ENCODE peak calls at places on chromosomes 7 and 10, in eight cellular contexts. X is stomach, E is IMR-90, Z is heart left ventricle, Q is prostate gland, R is uterus, J is H1, H is ovary. D is an unnamed sample. For H3K27me3, the result is how much of the 10 kb centered on the place peaks cover.

GRCh38 chr7:48035967-48036478 is 680 bp downstream of the C7orf57 start:
- DNase-seq in X (no peak), E (peak), Z (no peak), Q (no peak), R (peak), J (no peak), H (peak), D (peak)

GRCh38 chr10:122689146-122689807 is 10.4 kb downstream of the C10orf120 start:
- DNase-seq in X (no peak), E (no peak), Z (no peak), Q (no peak), R (no peak), J (no peak), H (no peak), D (no peak)

GRCh38 chr10:91200314-91201212 is 19.9 kb upstream of the PCGF5 start:
- DNase-seq in X (no peak), E (no peak), Z (peak), Q (no peak), R (no peak), J (no peak), H (no peak), D (no peak)

GRCh38 chr10:80500572-80501380 is 36.9 kb upstream of the SH2D4B start:
- DNase-seq in X (peak), E (no peak), Z (peak), Q (no peak), R (no peak), J (no peak), H (peak), D (no peak)

GRCh38 chr7:51141451-51141971 is 175.1 kb downstream of the COBL start:
- DNase-seq in X (no peak), E (peak), Z (no peak), Q (no peak), R (no peak), J (peak), H (no peak), D (no peak)

GRCh38 chr10:47354162-47354561 is 6.0 kb downstream of the RBP3 start:
- DNase-seq in X (no peak), E (peak), Z (no peak), Q (no peak), R (no peak), J (no peak), H (no peak), D (no peak)

GRCh38 chr7:79353720-79354468 is 99.6 kb downstream of the MAGI2 start:
- DNase-seq in X (no peak), E (no peak), Z (no peak), Q (no peak), R (no peak), J (no peak), H (no peak), D (no peak)

GRCh38 chr10:127715782-127716378 is 21.1 kb upstream of the FOXI2 start:
- DNase-seq in X (no peak), E (no peak), Z (no peak), Q (no peak), R (no peak), J (no peak), H (no peak), D (no peak)

GRCh38 chr7:19107392-19108147 is 9.9 kb downstream of the TWIST1 start:
- DNase-seq in X (no peak), E (peak), Z (peak), Q (no peak), R (peak), J (peak), H (no peak), D (no peak)

GRCh38 chr7:35613150-35613549 is 81.8 kb downstream of the HERPUD2 start:
- DNase-seq in X (no peak), E (peak), Z (no peak), Q (no peak), R (no peak), J (no peak), H (no peak), D (no peak)

GRCh38 chr10:101225846-101226361 is 3.4 kb downstream of the LBX1 start:
- DNase-seq in X (no peak), E (no peak), Z (no peak), Q (no peak), R (no peak), J (no peak), H (no peak), D (no peak)

GRCh38 chr10:101223274-101224059 is 5.8 kb downstream of the LBX1 start:
- DNase-seq in X (no peak), E (no peak), Z (no peak), Q (no peak), R (no peak), J (peak), H (no peak), D (no peak)

GRCh38 chr10:101222683-101223273 is 6.5 kb downstream of the LBX1 start:
- DNase-seq in X (no peak), E (no peak), Z (no peak), Q (no peak), R (no peak), J (no peak), H (no peak), D (no peak)

GRCh38 chr10:101224910-101225823 is 4.1 kb downstream of the LBX1 start:
- DNase-seq in X (no peak), E (no peak), Z (no peak), Q (no peak), R (no peak), J (no peak), H (no peak), D (no peak)

DNA sequence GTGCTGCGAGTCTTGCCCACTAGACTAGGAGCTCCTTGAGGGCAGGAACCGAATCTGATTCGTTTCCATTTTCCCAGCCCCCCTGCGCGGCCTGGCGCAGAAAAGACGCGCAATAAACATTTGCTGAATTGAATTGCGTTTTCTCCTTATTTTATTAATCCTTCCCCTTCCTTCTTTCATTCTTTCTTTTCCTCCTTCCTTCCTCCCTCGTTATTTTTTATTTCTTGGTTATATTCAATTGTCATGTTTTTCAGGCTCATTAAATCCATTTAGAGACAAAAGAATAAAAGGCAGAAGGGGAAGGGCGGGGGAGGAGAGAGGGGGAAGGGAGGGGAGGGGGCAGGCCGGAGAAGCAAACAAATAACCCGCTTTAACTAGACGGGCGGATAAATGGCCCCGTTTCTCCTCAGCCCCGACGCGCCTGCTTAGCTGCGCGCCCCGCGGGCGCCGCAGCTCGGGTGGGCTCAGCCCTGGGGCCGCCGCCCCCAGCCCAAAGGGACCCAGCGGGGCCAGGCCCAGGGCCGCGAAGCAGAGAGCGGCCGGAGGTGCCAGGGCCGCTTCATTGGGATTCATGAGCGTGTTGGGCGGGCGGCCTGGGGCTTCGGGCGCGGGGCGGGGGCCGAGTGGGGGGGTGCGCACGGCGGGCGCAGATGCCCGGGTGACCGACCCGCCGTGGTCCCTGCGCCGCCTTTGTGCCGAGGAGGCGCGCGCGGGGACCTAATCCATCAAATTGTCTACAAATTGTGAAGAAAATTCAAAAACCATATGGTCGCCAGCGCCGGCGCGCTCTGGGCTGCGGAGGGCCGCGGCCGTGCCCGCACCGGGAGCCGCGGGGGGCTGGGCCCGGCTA is 5.0 kb downstream of the LBX1 start:
- DNase-seq in X (no peak), E (no peak), Z (no peak), Q (no peak), R (no peak), J (no peak), H (no peak), D (no peak)
- H3K27me3 ChIP-seq in X (half or more), E (half or more), Z (half or more), Q (half or more), R (under half), J (half or more), H (under half), D (half or more)

DNA sequence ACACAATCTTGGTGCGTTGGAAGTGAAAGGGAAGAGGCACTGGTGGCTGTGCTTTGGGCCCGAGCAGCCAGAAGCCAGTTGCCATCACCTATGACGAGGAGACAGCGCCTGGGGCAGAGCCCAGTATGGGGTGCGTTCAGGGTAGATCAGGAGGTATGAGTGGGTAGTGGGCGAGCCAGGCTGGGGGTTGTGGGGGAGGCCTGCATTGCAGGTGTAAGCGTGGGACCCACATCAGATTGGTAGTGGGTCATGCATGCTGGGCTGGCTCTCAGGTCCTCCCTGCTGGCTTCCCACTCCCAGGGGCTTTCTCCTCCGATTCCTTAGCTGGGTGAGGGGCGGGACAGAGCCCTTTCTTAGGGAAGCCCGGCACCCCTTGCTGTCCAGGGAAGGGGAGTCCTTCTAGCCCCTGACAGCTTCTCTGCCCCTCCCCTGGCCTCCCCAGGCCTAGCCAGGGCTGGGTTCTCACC is 445 bp upstream of the PVRIG start:
- DNase-seq in X (no peak), E (no peak), Z (no peak), Q (no peak), R (no peak), J (no peak), H (no peak), D (no peak)
- TF ChIP-seq POLR2A in X (no peak), E (no peak), Z (no peak), Q (no peak), R (no peak), J (no peak), H (no peak), D (no peak)

GRCh38 chr10:126387041-126387908 is 1.0 kb downstream of the ADAM12 start:
- DNase-seq in X (peak), E (peak), Z (peak), Q (peak), R (peak), J (peak), H (peak), D (peak)
- H3K27me3 ChIP-seq in X (under half), E (under half), Z (under half), Q (under half), R (under half), J (under half), H (under half), D (under half)

GRCh38 chr7:138500892-138501291 is 40.8 kb downstream of the TRIM24 start:
- DNase-seq in X (no peak), E (no peak), Z (no peak), Q (no peak), R (no peak), J (no peak), H (no peak), D (no peak)
- TF ChIP-seq POLR2A in X (no peak), E (no peak), Z (no peak), Q (no peak), R (no peak), J (no peak), H (no peak), D (no peak)

DNA sequence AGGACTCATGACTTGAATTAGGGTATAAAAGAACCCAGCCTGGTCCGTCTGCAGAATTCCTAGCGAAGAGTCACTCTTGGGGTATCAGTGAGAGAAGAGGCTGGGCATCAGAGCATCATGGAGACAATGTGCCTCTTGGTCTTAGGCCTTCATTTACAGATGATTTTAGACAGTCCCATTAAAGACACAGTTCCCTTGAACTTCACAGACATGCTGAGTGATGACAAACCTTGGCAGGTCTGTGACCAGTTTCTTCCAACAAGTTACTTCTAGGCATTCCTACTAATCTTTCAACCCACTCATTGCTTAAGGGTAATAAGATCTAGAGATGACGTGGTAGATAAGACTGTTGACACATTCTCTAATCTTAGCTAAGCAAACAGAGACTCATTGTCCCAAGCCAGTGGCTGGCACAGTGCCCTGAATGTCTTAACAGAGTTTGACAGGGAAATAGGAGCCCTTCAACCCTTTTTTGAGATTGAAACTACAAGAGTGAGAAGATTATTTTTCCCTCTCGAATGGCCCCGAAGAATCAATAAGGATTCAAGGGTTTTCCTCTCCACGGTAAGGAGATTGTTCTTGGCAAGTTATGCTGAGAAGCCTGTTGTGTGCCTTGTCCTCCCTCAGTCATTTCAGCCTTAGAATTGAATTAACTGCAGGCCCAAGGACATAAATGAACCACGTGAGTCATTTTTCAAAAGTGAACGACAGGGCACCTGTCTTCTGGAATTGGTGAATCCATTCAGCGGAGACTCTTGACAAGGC is 281.1 kb downstream of the CCDC3 start:
- DNase-seq in X (peak), E (peak), Z (peak), Q (peak), R (peak), J (no peak), H (no peak), D (peak)
- H3K27me3 ChIP-seq in X (under half), E (under half), Z (under half), Q (under half), R (under half), J (under half), H (under half), D (under half)

DNA sequence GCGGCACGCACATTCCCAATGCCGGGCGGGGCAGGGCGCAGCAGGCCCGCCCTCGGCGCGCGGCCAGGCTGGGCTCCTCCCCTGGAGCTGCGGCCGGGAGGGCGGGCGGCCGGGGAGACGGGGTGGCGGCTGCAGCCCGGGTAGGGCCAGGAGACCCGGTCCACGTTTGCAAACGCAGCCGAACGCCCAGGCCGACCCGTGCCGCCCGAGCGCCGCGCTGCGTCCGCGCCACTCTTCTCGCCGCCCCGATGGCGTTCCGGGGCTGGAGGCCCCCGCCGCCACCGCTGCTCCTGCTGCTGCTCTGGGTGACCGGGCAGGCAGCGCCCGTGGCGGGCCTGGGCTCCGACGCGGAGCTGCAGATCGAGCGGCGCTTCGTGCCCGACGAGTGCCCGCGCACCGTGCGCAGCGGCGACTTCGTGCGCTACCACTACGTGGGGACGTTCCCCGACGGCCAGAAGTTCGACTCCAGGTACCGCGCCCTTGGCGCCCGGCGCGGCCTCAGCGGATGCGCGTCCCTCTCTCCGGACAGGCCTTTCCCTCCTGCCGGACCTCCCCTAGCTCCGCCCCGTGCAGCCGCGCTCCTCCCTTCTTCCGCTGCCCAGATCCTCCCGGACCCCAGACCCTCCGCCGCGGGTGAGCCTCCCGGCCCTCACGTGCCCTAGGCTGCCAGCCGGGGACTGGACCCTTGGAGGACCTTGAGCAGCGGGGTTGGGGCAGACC is at the start of gene FKBP9:
- DNase-seq in X (peak), E (peak), Z (peak), Q (peak), R (peak), J (peak), H (peak), D (peak)
- TF ChIP-seq POLR2A in X (no peak), E (peak), Z (no peak), Q (peak), R (peak), J (no peak), H (no peak), D (peak)

DNA sequence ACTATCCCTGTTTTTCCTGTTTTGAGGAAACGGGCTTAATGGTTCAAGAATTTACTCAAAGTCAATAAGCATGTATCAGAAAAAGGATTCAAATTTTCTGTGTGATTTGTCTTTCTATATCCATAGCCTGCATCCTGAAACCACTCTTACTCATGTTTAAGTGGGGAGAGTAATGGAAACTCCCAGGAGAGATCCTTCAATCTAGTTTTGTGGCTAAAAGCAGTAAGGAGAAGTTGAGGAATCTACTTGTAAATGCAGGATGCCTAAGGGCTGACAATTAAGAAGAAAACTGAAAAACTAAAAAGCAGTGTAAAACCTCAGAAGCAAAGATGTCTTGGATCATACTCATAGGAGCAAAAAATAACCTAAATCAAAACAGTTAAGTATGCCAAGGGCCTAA is 68.1 kb upstream of the GRID1 start:
- DNase-seq in X (no peak), E (no peak), Z (no peak), Q (no peak), R (no peak), J (no peak), H (no peak), D (no peak)
- H3K27me3 ChIP-seq in X (under half), E (under half), Z (under half), Q (under half), R (under half), J (under half), H (under half), D (under half)

GRCh38 chr7:64562621-64563275 is at the start of gene ZNF680:
- DNase-seq in X (peak), E (peak), Z (peak), Q (peak), R (peak), J (peak), H (peak), D (peak)
- TF ChIP-seq POLR2A in X (no peak), E (peak), Z (peak), Q (peak), R (peak), J (no peak), H (peak), D (peak)

D was measured in thyroid gland.